ENCODE peak calls at places on chromosomes 12 and 14, in seven cellular contexts. E is lung; T is kidney tubule cell; C is COLO829; A is stimulated activated CD4-positive, alpha-beta T cell treated with anti-CD3 and anti-CD28 coated beads, TNF-alpha, amount 100 ng/mL, for 4 hours; Z is GM04504; O is GOT3. Y is an unnamed sample.

GRCh38 chr12:120642806-120643205 is 2.4 kb downstream of the CABP1 start:
- DNase-seq in A (no peak), T (peak), E (no peak), Z (no peak), C (no peak), O (no peak), Y (no peak)

GRCh38 chr12:76449572-76449971 is 101.4 kb upstream of the BBS10 start:
- DNase-seq in T (peak), Z (no peak), A (no peak), O (no peak), C (no peak), E (no peak), Y (no peak)

GRCh38 chr12:39780527-39781446 is 161.2 kb upstream of the ABCD2 start:
- DNase-seq in O (no peak), A (no peak), Z (no peak), T (no peak), C (no peak), E (no peak), Y (no peak)

GRCh38 chr14:72804653-72805180 is 89.2 kb downstream of the DPF3 start:
- DNase-seq in A (no peak), C (peak), O (no peak), T (peak), E (no peak), Z (no peak), Y (no peak)

GRCh38 chr14:58401587-58401986 is 5.9 kb downstream of the TOMM20L start:
- DNase-seq in C (no peak), A (no peak), T (no peak), O (no peak), Z (no peak), E (no peak), Y (no peak)

GRCh38 chr12:18990866-18991265 is 138.7 kb upstream of the PLEKHA5 start:
- DNase-seq in O (no peak), C (no peak), Z (no peak), E (no peak), T (no peak), A (no peak), Y (no peak)

GRCh38 chr14:46661728-46662127 is 10.1 kb upstream of the RPL10L start:
- DNase-seq in C (no peak), T (no peak), E (no peak), A (no peak), Z (no peak), O (no peak), Y (no peak)

GRCh38 chr12:71787574-71787973 is 32.9 kb downstream of the RAB21 start:
- DNase-seq in T (no peak), Z (no peak), C (no peak), E (no peak), A (no peak), O (no peak), Y (no peak)

GRCh38 chr12:114528766-114529165 is 122.8 kb upstream of the TBX5 start:
- DNase-seq in E (no peak), Z (no peak), O (no peak), A (no peak), C (no peak), T (no peak), Y (no peak)

GRCh38 chr12:109946505-109946904 is 46.4 kb downstream of the TCHP start:
- DNase-seq in Z (no peak), A (no peak), C (peak), T (no peak), O (no peak), E (no peak), Y (no peak)

GRCh38 chr12:67887065-67887464 is 102.2 kb upstream of the IFNG-AS1 start:
- DNase-seq in O (no peak), Z (no peak), C (no peak), E (no peak), T (no peak), A (no peak), Y (no peak)

GRCh38 chr12:87300-87699 is 20.7 kb downstream of the IQSEC3 start:
- DNase-seq in E (no peak), C (no peak), T (no peak), O (no peak), Z (no peak), A (no peak), Y (no peak)

GRCh38 chr12:39272934-39273770 is 169.8 kb downstream of the KIF21A start:
- DNase-seq in T (peak), A (no peak), Z (peak), O (no peak), E (no peak), C (peak), Y (no peak)

GRCh38 chr12:34398706-34399630 is 376.7 kb downstream of the ALG10 start:
- DNase-seq in C (no peak), T (no peak), A (no peak), E (peak), O (no peak), Z (no peak), Y (no peak)

GRCh38 chr12:68349921-68350606 is 17.9 kb upstream of the MDM1 start:
- DNase-seq in C (no peak), E (no peak), Z (no peak), T (peak), O (no peak), A (no peak), Y (no peak)

GRCh38 chr12:115383668-115384067 is 699.7 kb upstream of the TBX3 start:
- DNase-seq in O (no peak), A (no peak), Z (no peak), E (peak), C (no peak), T (peak), Y (no peak)